ENCODE peak calls at places on chromosomes 13 and 19, in nine cellular contexts. T is thoracic aorta, A is pancreas, K is psoas muscle, I is neural progenitor cell, H is astrocyte of the spinal cord, D is body of pancreas, O is tibial nerve, E is WERI-Rb-1. W is an unnamed sample.

GRCh38 chr19:39103151-39103550 is 19.0 kb downstream of the ACP7 start:
- DNase-seq in T (no peak), A (no peak), K (no peak), I (no peak), H (no peak), D (no peak), O (no peak), E (no peak), W (no peak)

GRCh38 chr13:49814551-49815270 is 22.2 kb upstream of the KPNA3 start:
- DNase-seq in T (no peak), A (no peak), K (no peak), I (no peak), H (no peak), D (no peak), O (no peak), E (no peak), W (no peak)

GRCh38 chr19:48354332-48354992 is 9.3 kb downstream of the TMEM143 start:
- DNase-seq in T (no peak), A (no peak), K (no peak), I (no peak), H (peak; percentile 81), D (no peak), O (no peak), E (no peak), W (no peak)

GRCh38 chr19:22605275-22606211 is 28.6 kb upstream of the ZNF492 start:
- DNase-seq in T (no peak), A (no peak), K (no peak), I (no peak), H (no peak), D (no peak), O (no peak), E (no peak), W (no peak)

GRCh38 chr19:58516246-58516836 is 3.3 kb downstream of the ZBTB45 start:
- DNase-seq in T (no peak), A (peak; percentile 74), K (no peak), I (no peak), H (no peak), D (no peak), O (no peak), E (no peak), W (no peak)

GRCh38 chr13:113358653-113359052 is 5.3 kb downstream of the GRTP1 start:
- DNase-seq in T (no peak), A (no peak), K (no peak), I (no peak), H (no peak), D (no peak), O (no peak), E (no peak), W (no peak)

GRCh38 chr13:40352385-40352778 is 314.1 kb downstream of the FOXO1 start:
- DNase-seq in T (peak; percentile 10), A (no peak), K (peak; percentile 77), I (no peak), H (no peak), D (peak; percentile 40), O (peak; percentile 47), E (no peak), W (no peak)

GRCh38 chr13:23160241-23161175 is 20.3 kb upstream of the SGCG start:
- DNase-seq in T (no peak), A (no peak), K (peak; percentile 23), I (peak; percentile 53), H (no peak), D (no peak), O (no peak), E (no peak), W (no peak)

GRCh38 chr19:3115411-3115810 is 20.4 kb upstream of the GNA15 start:
- DNase-seq in T (no peak), A (peak; percentile 72), K (no peak), I (no peak), H (no peak), D (no peak), O (no peak), E (no peak), W (no peak)

GRCh38 chr13:24923305-24923640 is 159.3 kb downstream of the RNF17 start:
- DNase-seq in T (no peak), A (no peak), K (no peak), I (no peak), H (peak; percentile 88), D (no peak), O (peak; percentile 33), E (no peak), W (no peak)

GRCh38 chr19:31470229-31470939 is 121.1 kb upstream of the TSHZ3 start:
- DNase-seq in T (no peak), A (no peak), K (no peak), I (no peak), H (no peak), D (no peak), O (no peak), E (no peak), W (no peak)

GRCh38 chr19:19406878-19407639 is 1.6 kb downstream of the GATAD2A start:
- DNase-seq in T (no peak), A (no peak), K (no peak), I (peak; percentile 28), H (peak; percentile 50), D (peak; percentile 43), O (no peak), E (peak; percentile 29), W (peak; percentile 25)

GRCh38 chr19:19409235-19410030 is 4.0 kb downstream of the GATAD2A start:
- DNase-seq in T (no peak), A (no peak), K (no peak), I (peak; percentile 19), H (no peak), D (no peak), O (no peak), E (no peak), W (peak; percentile 69)

GRCh38 chr19:19407640-19407933 is 2.1 kb downstream of the GATAD2A start:
- DNase-seq in T (no peak), A (no peak), K (no peak), I (peak; percentile 38), H (no peak), D (no peak), O (no peak), E (peak; percentile 48), W (no peak)

GRCh38 chr19:19405919-19406877 is 723 bp downstream of the GATAD2A start:
- DNase-seq in T (no peak), A (peak; percentile 86), K (peak; percentile 62), I (peak; percentile 80), H (peak; percentile 51), D (peak; percentile 64), O (no peak), E (peak; percentile 55), W (peak; percentile 36)

GRCh38 chr19:19410553-19411550 is 5.4 kb downstream of the GATAD2A start:
- DNase-seq in T (no peak), A (no peak), K (no peak), I (no peak), H (no peak), D (no peak), O (no peak), E (no peak), W (no peak)
- TF ChIP-seq CTCF in T (no peak), A (no peak), K (no peak), I (no peak), H (no peak), D (no peak), O (no peak), E (no peak), W (no peak)

GRCh38 chr13:53442979-53443378 is 414.4 kb downstream of the OLFM4 start:
- DNase-seq in T (no peak), A (no peak), K (no peak), I (no peak), H (no peak), D (no peak), O (no peak), E (no peak), W (no peak)

DNA sequence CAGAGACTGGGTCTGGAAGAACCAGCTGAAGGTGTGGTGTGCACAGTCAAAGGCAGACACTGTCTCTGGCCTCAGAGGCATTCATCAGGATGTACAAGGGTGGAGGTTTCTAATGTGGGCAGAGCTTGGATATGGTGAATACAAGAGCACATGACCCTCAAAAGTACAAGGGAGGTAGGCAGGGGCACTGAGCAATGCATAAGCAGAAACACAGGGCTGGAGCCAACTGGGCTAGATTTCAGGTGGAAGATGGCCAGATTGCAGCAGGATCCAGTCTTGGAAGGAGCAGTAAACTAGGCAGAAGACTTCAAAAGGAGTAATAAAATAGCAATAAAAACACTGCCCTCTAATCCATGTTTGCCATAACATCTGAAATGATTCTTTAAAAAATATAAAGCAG is 417.1 kb downstream of the OLFM4 start:
- DNase-seq in T (no peak), A (no peak), K (no peak), I (no peak), H (no peak), D (no peak), O (no peak), E (no peak), W (peak; percentile 52)
- H3K4me3 ChIP-seq in T (no peak overlapping the region), A (no peak overlapping the region), K (no peak overlapping the region), I (no peak overlapping the region), H (no peak overlapping the region), D (no peak overlapping the region), O (no peak overlapping the region), E (no peak overlapping the region), W (no peak overlapping the region)

DNA sequence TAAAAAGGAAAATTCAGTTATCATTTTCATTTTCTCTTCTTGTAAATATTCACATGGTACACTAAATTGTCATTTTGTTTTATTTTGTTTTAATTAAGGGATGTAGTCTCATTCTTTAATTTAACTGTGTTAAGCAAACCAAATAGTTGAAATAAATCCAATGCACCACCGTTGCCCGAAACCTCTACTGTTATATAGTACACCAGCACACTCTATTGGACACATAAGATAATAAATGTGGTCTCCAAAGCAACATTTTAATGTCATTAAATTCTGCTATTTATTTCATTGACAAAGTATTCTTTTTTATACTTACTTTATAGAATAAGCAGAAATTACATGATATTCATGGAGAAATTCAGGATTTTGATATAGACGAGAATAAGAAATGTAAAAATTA is 156.4 kb upstream of the FREM2 start:
- DNase-seq in T (no peak), A (no peak), K (no peak), I (no peak), H (peak; percentile 1), D (no peak), O (no peak), E (no peak), W (no peak)
- TF ChIP-seq CTCF in T (no peak), A (no peak), K (peak; percentile 16), I (peak; percentile 47), H (peak; percentile 9), D (peak; percentile 34), O (no peak), E (no peak), W (peak; percentile 65)

GRCh38 chr19:55322495-55322894 is 2.6 kb downstream of the TMEM150B start:
- DNase-seq in T (no peak), A (no peak), K (no peak), I (no peak), H (no peak), D (no peak), O (no peak), E (no peak), W (no peak)

GRCh38 chr19:55324705-55325104 is 436 bp downstream of the TMEM150B start:
- DNase-seq in T (no peak), A (no peak), K (no peak), I (no peak), H (no peak), D (no peak), O (no peak), E (no peak), W (no peak)

GRCh38 chr19:55319786-55320185 is 5.4 kb downstream of the TMEM150B start:
- DNase-seq in T (no peak), A (no peak), K (peak; percentile 43), I (peak; percentile 89), H (peak; percentile 30), D (no peak), O (no peak), E (no peak), W (no peak)

GRCh38 chr19:55320844-55321419 is 4.2 kb downstream of the TMEM150B start:
- DNase-seq in T (no peak), A (no peak), K (no peak), I (no peak), H (no peak), D (no peak), O (no peak), E (no peak), W (no peak)

GRCh38 chr19:55321466-55321865 is 3.7 kb downstream of the TMEM150B start:
- DNase-seq in T (no peak), A (no peak), K (no peak), I (no peak), H (no peak), D (no peak), O (no peak), E (no peak), W (no peak)
- H3K4me3 ChIP-seq in T (no peak overlapping the region), A (no peak overlapping the region), K (no peak overlapping the region), I (no peak overlapping the region), H (no peak overlapping the region), D (no peak overlapping the region), O (no peak overlapping the region), E (no peak overlapping the region), W (no peak overlapping the region)